ENCODE peak calls at places on chromosomes 12 and 14, in seven cellular contexts. J is gastrocnemius medialis, D is mammary epithelial cell, W is aorta, N is Peyer's patch, I is SJSA1, Q is tibial artery. K is an unnamed sample.

GRCh38 chr14:104286496-104286895 is 148.1 kb downstream of the KIF26A start:
- DNase-seq in J (no peak), D (no peak), W (peak), N (no peak), I (no peak), Q (no peak), K (no peak)

GRCh38 chr14:47300801-47301200 is 374.6 kb downstream of the MDGA2 start:
- DNase-seq in J (no peak), D (no peak), W (no peak), N (no peak), I (peak), Q (no peak), K (no peak)

GRCh38 chr12:17818931-17819330 is 271.1 kb downstream of the RERGL start:
- DNase-seq in J (no peak), D (no peak), W (no peak), N (no peak), I (no peak), Q (no peak), K (no peak)

GRCh38 chr12:113498490-113498889 is 26.8 kb upstream of the LHX5 start:
- DNase-seq in J (no peak), D (no peak), W (no peak), N (no peak), I (no peak), Q (no peak), K (no peak)

GRCh38 chr12:21257172-21257571 is 77.5 kb downstream of the SLCO1A2 start:
- DNase-seq in J (no peak), D (no peak), W (no peak), N (no peak), I (no peak), Q (no peak), K (no peak)

GRCh38 chr12:102300824-102301461 is 103.3 kb upstream of the PMCH start:
- DNase-seq in J (no peak), D (peak), W (no peak), N (no peak), I (peak), Q (no peak), K (no peak)

GRCh38 chr14:51165415-51165814 is 70.5 kb upstream of the TRIM9 start:
- DNase-seq in J (no peak), D (peak), W (no peak), N (no peak), I (no peak), Q (no peak), K (no peak)

GRCh38 chr14:47917344-47917954 is 242.0 kb upstream of the MDGA2 start:
- DNase-seq in J (no peak), D (peak), W (no peak), N (no peak), I (no peak), Q (no peak), K (no peak)

GRCh38 chr14:31070431-31070830 is 44.3 kb upstream of the STRN3 start:
- DNase-seq in J (no peak), D (peak), W (no peak), N (no peak), I (peak), Q (no peak), K (no peak)

GRCh38 chr12:2323538-2324261 is 270.9 kb downstream of the CACNA1C start:
- DNase-seq in J (no peak), D (no peak), W (no peak), N (no peak), I (no peak), Q (no peak), K (no peak)

GRCh38 chr12:51242896-51243295 is 4.3 kb downstream of the DAZAP2 start:
- DNase-seq in J (no peak), D (no peak), W (no peak), N (no peak), I (no peak), Q (no peak), K (no peak)

GRCh38 chr12:51246254-51246853 is 7.7 kb downstream of the DAZAP2 start:
- DNase-seq in J (no peak), D (no peak), W (no peak), N (no peak), I (peak), Q (no peak), K (no peak)

GRCh38 chr12:51245476-51246253 is 7.0 kb downstream of the DAZAP2 start:
- DNase-seq in J (no peak), D (no peak), W (no peak), N (no peak), I (no peak), Q (no peak), K (no peak)

GRCh38 chr12:51244269-51244668 is 5.6 kb downstream of the DAZAP2 start:
- DNase-seq in J (no peak), D (no peak), W (no peak), N (no peak), I (no peak), Q (no peak), K (no peak)

DNA sequence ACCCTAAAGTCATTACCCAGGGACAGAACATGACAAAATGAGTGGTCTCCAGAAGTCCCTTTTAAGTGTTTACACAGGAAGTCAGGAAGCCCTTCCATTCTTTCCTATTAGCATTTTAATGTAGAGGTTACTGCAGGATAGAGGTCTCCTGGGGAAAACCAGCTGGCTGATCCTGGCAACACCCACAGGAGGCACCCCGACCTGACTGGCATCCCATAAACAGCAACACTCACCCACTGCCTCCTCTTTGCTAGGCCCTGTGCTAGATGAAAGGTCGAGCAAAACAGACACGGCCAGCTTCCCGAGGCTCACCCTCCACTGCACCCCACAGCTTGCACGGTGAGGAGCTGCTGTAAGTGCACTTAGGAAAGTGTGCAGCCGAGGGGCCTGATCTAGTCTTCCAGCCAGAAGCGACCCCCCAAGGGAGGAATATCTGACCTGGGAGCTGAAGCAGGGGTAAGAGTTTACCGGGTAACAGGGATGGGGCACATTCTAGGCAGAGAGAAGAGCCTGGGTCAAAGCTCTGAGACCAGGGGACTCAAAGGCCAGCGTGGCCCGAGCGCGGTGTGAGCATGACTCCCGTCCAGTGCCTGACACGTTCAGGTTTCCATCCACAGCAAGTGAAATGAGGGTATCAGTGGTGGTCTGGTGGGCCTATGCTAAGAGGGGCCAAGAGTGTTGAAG is 9.0 kb downstream of the DAZAP2 start:
- DNase-seq in J (no peak), D (no peak), W (no peak), N (no peak), I (no peak), Q (no peak), K (no peak)
- H3K27ac ChIP-seq in J (no peak), D (no peak), W (no peak), N (peak), I (no peak), Q (no peak), K (no peak)

GRCh38 chr12:5375547-5376295 is 56.2 kb upstream of the NTF3 start:
- DNase-seq in J (no peak), D (no peak), W (no peak), N (no peak), I (no peak), Q (no peak), K (no peak)

GRCh38 chr12:5374691-5375090 is 57.2 kb upstream of the NTF3 start:
- DNase-seq in J (no peak), D (no peak), W (no peak), N (no peak), I (no peak), Q (no peak), K (no peak)

GRCh38 chr12:5376591-5377207 is 55.2 kb upstream of the NTF3 start:
- DNase-seq in J (peak), D (peak), W (no peak), N (no peak), I (no peak), Q (no peak), K (no peak)

GRCh38 chr12:5369298-5369697 is 62.6 kb upstream of the NTF3 start:
- DNase-seq in J (no peak), D (no peak), W (no peak), N (no peak), I (no peak), Q (no peak), K (no peak)

GRCh38 chr12:5371636-5372035 is 60.3 kb upstream of the NTF3 start:
- DNase-seq in J (no peak), D (no peak), W (no peak), N (no peak), I (no peak), Q (no peak), K (no peak)
- H3K27ac ChIP-seq in J (no peak), D (no peak), W (no peak), N (no peak), I (no peak), Q (no peak), K (no peak)

GRCh38 chr12:132501189-132501940 is 11.4 kb downstream of the FBRSL1 start:
- DNase-seq in J (no peak), D (no peak), W (no peak), N (no peak), I (no peak), Q (no peak), K (no peak)
- H3K27ac ChIP-seq in J (peak), D (no peak), W (no peak), N (no peak), I (no peak), Q (no peak), K (no peak)

DNA sequence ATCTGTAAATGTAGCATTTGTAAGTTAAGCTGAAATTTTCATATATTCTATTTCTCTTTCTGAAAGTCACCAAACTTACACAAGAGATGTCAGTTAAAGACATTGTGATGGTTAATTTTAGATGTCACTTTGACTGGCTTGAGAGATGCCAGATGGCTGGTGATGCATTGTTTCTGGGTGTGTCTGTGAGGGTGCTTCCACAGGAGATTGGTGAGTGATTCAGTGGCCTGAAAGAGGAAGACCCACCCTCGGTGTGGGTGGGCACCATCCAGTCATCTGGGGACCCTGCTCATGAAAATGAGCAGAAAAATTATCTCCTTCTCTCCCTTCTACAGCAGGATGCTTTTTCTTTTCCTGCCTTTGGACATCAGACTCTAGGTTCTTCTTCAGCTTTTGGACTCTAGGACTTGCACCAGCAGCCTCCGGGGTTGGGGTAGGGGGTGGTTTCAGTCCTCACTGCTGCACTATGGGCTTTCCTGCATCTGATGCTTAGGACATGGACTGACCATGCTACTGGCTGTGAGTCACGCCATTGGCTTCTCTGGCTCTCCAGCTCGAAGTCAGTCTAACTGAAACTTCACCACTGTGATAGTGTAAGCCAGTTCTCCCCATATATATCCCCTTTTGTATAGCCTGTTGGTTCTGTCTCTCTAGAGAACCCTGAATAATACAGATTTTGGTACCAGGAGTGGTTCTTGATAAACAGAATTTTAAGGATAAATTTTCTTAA is 20.9 kb downstream of the PDE6H start:
- DNase-seq in J (no peak), D (no peak), W (no peak), N (no peak), I (no peak), Q (no peak), K (no peak)
- H3K27ac ChIP-seq in J (no peak), D (no peak), W (no peak), N (no peak), I (no peak), Q (peak), K (no peak)

DNA sequence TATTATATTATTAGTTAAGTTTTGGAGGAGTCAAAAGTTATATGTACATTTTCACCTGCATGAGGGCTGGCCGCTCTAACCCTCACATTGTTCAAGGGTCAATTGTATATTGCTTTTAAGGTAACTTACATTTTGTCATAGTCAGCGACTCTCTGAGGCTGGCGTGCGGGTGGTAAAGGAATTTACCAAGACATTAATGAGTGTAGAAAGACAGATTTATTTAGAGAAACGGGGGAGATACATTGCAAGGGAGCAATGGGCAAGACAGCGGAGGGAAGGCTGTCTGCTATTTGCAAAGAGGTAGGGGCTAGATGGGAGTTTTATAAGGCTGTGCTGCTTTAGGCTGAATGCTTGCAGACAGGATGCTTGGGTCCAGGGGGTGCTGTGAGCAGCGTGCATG is 306.9 kb downstream of the TMTC2 start:
- DNase-seq in J (no peak), D (no peak), W (no peak), N (no peak), I (no peak), Q (no peak), K (no peak)
- H3K27ac ChIP-seq in J (no peak), D (no peak), W (no peak), N (no peak), I (no peak), Q (no peak), K (no peak)

GRCh38 chr14:32134448-32135070 is 57.5 kb downstream of the ARHGAP5 start:
- DNase-seq in J (no peak), D (peak), W (no peak), N (no peak), I (no peak), Q (no peak), K (no peak)

GRCh38 chr14:32128703-32129102 is 51.6 kb downstream of the ARHGAP5 start:
- DNase-seq in J (no peak), D (peak), W (no peak), N (no peak), I (no peak), Q (no peak), K (no peak)

DNA sequence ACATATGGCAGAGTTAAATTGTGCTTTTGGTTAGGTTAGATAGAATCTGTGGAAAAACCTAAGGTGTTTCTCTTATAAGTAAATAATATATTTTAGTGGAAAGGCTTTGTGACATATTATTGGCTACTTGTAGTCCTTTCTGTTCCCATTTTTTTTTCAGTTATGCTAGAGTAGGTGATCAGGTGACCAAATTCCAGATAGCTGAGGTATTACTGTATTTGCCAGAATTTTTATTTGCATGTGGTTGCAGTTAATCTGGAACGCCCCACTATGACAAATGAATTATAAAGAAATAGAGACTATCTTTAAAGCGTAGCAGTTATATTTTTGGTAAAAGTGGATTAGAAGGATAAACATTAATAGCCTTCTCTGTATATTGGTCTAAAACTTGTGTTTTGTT is 52.0 kb downstream of the ARHGAP5 start:
- DNase-seq in J (no peak), D (peak), W (no peak), N (no peak), I (peak), Q (no peak), K (no peak)
- H3K27ac ChIP-seq in J (no peak), D (no peak), W (no peak), N (no peak), I (peak), Q (no peak), K (no peak)

K was measured in substantia nigra.